ENCODE peak calls at places on chromosomes 4 and X, in eight cellular contexts. N, D, V, Y, M, U, L and B are unnamed samples.

GRCh38 chrX:143139681-143140080 is 114.0 kb downstream of the SPANXN4 start:
- DNase-seq in N (no peak), D (no peak), V (no peak), Y (no peak), M (no peak), U (no peak), L (no peak), B (no peak)

GRCh38 chr4:53121304-53121865 is 244.5 kb downstream of the SCFD2 start:
- DNase-seq in N (no peak), D (no peak), V (no peak), Y (no peak), M (no peak), U (no peak), L (no peak), B (no peak)

GRCh38 chr4:138401330-138401729 is 159.2 kb upstream of the SLC7A11 start:
- DNase-seq in N (no peak), D (no peak), V (peak; percentile 33), Y (no peak), M (peak; percentile 23), U (no peak), L (no peak), B (no peak)

GRCh38 chr4:15078682-15079642 is 76.7 kb downstream of the CPEB2 start:
- DNase-seq in N (no peak), D (no peak), V (peak; percentile 95), Y (no peak), M (peak; percentile 48), U (peak; percentile 82), L (no peak), B (no peak)

GRCh38 chr4:5387457-5387856 is 320.9 kb downstream of the EVC2 start:
- DNase-seq in N (no peak), D (no peak), V (no peak), Y (no peak), M (no peak), U (no peak), L (no peak), B (peak; percentile 33)

GRCh38 chr4:28075557-28075956 is 1214.9 kb downstream of the STIM2 start:
- DNase-seq in N (no peak), D (no peak), V (peak; percentile 3), Y (no peak), M (no peak), U (no peak), L (no peak), B (no peak)

GRCh38 chr4:113682730-113683129 is 78.8 kb downstream of the CAMK2D start:
- DNase-seq in N (no peak), D (no peak), V (peak; percentile 71), Y (no peak), M (no peak), U (no peak), L (no peak), B (no peak)

GRCh38 chrX:138925330-138925729 is 213.8 kb upstream of the FGF13 start:
- DNase-seq in N (no peak), D (no peak), V (peak; percentile 87), Y (no peak), M (peak; percentile 20), U (peak; percentile 5), L (no peak), B (no peak)

GRCh38 chrX:96540111-96540631 is 144.5 kb upstream of the DIAPH2 start:
- DNase-seq in N (no peak), D (no peak), V (no peak), Y (no peak), M (no peak), U (no peak), L (no peak), B (no peak)

GRCh38 chr4:176425035-176425434 is 105.3 kb downstream of the SPCS3 start:
- DNase-seq in N (no peak), D (no peak), V (no peak), Y (no peak), M (peak; percentile 60), U (no peak), L (no peak), B (no peak)

GRCh38 chrX:103276581-103277002 is at the start of gene TCEAL5:
- DNase-seq in N (no peak), D (no peak), V (no peak), Y (no peak), M (no peak), U (no peak), L (peak; percentile 19), B (peak; percentile 22)